ENCODE peak calls at places on chromosome 5, in six cellular contexts. C is prostate gland, X is PC-9, T is left ventricle myocardium inferior, J is colonic mucosa, A is OCI-LY7. S is an unnamed sample.

GRCh38 chr5:39461007-39461682 is 36.4 kb upstream of the DAB2 start:
- DNase-seq in C (no peak), X (no peak), T (no peak), J (no peak), A (peak), S (peak)

GRCh38 chr5:34501840-34502239 is 154.3 kb upstream of the RAI14 start:
- DNase-seq in C (no peak), X (no peak), T (no peak), J (no peak), A (no peak), S (no peak)

GRCh38 chr5:55231476-55232193 is 1.8 kb downstream of the CCNO start:
- DNase-seq in C (no peak), X (peak), T (no peak), J (peak), A (no peak), S (no peak)

GRCh38 chr5:159527546-159527945 is 197.3 kb upstream of the IL12B start:
- DNase-seq in C (no peak), X (no peak), T (no peak), J (no peak), A (no peak), S (no peak)

GRCh38 chr5:147223951-147224791 is 10.7 kb upstream of the STK32A start:
- DNase-seq in C (no peak), X (no peak), T (no peak), J (peak), A (peak), S (peak)

GRCh38 chr5:78647838-78648358 is 674 bp downstream of the LHFPL2 start:
- DNase-seq in C (peak), X (no peak), T (peak), J (peak), A (no peak), S (no peak)

GRCh38 chr5:54792611-54793404 is 192.6 kb downstream of the ESM1 start:
- DNase-seq in C (no peak), X (no peak), T (no peak), J (no peak), A (no peak), S (no peak)

GRCh38 chr5:54379590-54379989 is 69.2 kb upstream of the ARL15 start:
- DNase-seq in C (no peak), X (no peak), T (no peak), J (no peak), A (no peak), S (no peak)

GRCh38 chr5:168411871-168412270 is 74.4 kb upstream of the RARS1 start:
- DNase-seq in C (no peak), X (no peak), T (no peak), J (no peak), A (no peak), S (no peak)

GRCh38 chr5:177366528-177367322 is 9.0 kb downstream of the RGS14 start:
- DNase-seq in C (peak), X (no peak), T (peak), J (peak), A (no peak), S (no peak)

GRCh38 chr5:59654691-59655090 is 238.8 kb downstream of the PDE4D start:
- DNase-seq in C (no peak), X (no peak), T (no peak), J (no peak), A (no peak), S (no peak)

DNA sequence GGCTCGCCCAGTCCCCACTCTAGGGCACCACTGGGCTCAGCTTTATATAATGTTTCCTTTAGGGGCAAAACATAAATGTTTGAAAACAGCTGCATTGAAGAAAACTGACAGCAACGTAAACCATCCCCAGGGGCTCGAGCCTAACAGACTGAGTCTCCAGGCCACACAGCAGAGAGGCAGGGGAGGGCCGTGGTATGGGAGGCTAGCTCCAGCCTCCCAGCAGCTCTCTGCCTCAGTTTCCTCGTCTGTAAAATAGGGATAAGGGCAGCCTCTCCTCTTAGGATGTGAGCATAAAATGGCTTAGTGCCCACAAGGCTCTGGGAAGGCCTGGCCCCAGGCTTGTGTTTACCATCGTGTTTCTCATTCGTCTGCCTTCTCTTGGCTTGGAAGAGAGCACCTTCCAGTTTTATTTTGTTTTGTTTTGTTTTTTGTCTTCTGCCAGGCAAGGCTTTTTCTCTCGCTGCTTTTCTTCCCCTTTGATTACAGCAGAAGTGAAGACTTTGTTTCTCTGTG is 2.7 kb downstream of the ANKRD33B start:
- DNase-seq in C (no peak), X (no peak), T (no peak), J (no peak), A (peak), S (no peak)
- H3K4me3 ChIP-seq in C (no peak), X (peak), T (peak), J (no peak), A (peak), S (peak)

DNA sequence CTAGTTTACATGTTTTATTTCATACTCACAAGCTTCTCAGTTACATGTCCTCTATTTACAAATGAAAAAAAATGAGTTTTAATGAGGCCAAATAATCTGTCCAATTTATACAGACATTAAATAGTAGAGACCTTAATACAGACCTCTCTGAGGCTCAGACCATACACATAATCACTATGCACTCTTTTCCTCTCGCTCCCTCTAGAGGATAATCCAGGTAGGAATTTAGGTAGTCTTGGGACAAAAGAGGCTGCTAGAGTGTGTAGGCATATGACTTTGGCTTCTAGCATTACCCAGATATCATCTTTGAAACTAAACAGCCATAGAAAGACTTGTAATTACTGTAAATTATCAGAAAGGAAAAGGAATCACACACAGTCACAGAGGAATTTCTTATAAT is 444.7 kb downstream of the HINT1 start:
- DNase-seq in C (no peak), X (no peak), T (no peak), J (no peak), A (peak), S (no peak)
- TF ChIP-seq CTCF in C (no peak), X (peak), T (peak), J (peak), A (peak), S (peak)

DNA sequence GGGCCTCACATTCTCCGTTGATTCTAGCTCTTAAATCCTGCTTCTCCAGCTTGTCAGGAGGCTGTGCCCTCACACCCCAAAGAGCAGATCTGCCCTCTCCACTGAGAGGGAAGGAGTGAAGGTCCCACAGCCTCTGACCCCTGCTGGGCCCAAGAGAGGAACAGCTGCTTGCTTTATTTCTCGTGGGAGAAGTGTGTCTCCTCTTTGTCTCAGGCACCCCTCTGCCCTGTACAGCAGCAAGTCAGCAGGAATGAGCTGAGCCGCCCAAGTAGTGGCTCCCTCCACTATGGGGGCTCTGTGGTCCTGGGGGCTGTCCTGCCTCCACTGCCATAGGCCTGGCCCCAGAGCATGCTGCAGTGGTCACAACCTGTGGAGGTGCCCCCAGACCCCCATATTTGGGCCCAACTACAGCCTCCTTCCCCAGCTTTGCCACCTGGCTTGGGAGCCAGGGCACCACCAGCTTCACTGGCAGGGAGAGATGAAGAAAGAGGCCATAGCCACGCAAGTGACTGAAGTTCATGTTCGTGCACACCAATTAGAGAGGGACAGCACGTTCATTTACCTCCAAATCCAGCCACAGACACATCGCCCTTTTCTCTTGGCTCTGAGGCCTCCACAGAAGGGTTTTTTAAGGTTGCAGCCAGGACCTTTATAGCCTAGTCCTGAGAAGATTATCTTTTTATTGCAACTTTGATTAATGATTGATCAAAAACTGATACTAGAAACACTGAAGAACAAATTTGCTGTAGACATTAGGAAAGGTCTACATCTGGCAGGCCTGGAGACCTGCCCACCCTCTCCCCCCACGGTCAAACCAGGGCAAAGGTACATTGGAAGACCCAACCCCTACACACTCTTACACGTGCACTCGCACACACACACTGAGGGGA is 27.5 kb downstream of the IRF1 start:
- DNase-seq in C (no peak), X (no peak), T (no peak), J (no peak), A (no peak), S (no peak)
- H3K4me3 ChIP-seq in C (no peak), X (no peak), T (no peak), J (no peak), A (no peak), S (no peak)

GRCh38 chr5:84253946-84254345 is 130.7 kb downstream of the EDIL3 start:
- DNase-seq in C (no peak), X (no peak), T (no peak), J (no peak), A (no peak), S (no peak)

GRCh38 chr5:84257061-84257460 is 127.6 kb downstream of the EDIL3 start:
- DNase-seq in C (no peak), X (no peak), T (no peak), J (no peak), A (no peak), S (peak)

GRCh38 chr5:84259221-84260045 is 125.2 kb downstream of the EDIL3 start:
- DNase-seq in C (no peak), X (no peak), T (no peak), J (no peak), A (no peak), S (no peak)

GRCh38 chr5:84251503-84251902 is 133.2 kb downstream of the EDIL3 start:
- DNase-seq in C (no peak), X (no peak), T (no peak), J (no peak), A (no peak), S (no peak)

DNA sequence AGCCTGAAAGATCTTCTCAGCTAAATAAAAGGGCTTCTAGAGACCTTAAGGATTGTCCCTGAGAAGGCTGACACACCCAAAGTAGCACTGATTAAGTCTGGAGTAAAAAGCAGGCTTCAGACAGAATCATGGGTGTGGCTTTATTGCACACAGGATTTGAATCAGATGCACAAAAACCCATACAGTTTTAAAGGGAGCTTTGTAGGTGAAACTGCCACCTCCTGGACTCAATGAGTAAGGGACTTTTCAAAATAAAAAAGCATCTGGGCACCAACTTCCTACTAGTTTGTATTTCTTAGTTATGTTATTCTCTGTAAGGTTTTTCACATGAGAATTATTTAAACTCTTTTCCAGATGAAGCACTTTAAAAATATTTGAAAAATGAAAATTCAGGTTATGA is 129.4 kb downstream of the EDIL3 start:
- DNase-seq in C (no peak), X (no peak), T (no peak), J (no peak), A (peak), S (peak)
- TF ChIP-seq CTCF in C (no peak), X (no peak), T (no peak), J (no peak), A (peak), S (no peak)

GRCh38 chr5:15727375-15727774 is 227.4 kb downstream of the FBXL7 start:
- DNase-seq in C (no peak), X (no peak), T (no peak), J (no peak), A (no peak), S (no peak)

GRCh38 chr5:15719784-15720183 is 219.8 kb downstream of the FBXL7 start:
- DNase-seq in C (peak), X (no peak), T (no peak), J (no peak), A (no peak), S (no peak)

GRCh38 chr5:15718411-15719178 is 218.6 kb downstream of the FBXL7 start:
- DNase-seq in C (no peak), X (no peak), T (no peak), J (no peak), A (no peak), S (no peak)

GRCh38 chr5:15720515-15720914 is 220.5 kb downstream of the FBXL7 start:
- DNase-seq in C (no peak), X (no peak), T (no peak), J (no peak), A (no peak), S (no peak)

GRCh38 chr5:15722305-15722704 is 222.3 kb downstream of the FBXL7 start:
- DNase-seq in C (no peak), X (no peak), T (no peak), J (no peak), A (no peak), S (no peak)
- H3K4me3 ChIP-seq in C (no peak), X (no peak), T (no peak), J (no peak), A (no peak), S (no peak)

S was measured in GM12865.